ENCODE peak calls at places on chromosomes 16 and 17, in six cellular contexts. Y is tibial nerve, D is testis, J is transverse colon, T is uterus, H is adrenal gland. M is an unnamed sample.
A peak's percentile ranks its signal among the peaks of the same experiment; 100 is the strongest.

GRCh38 chr17:80195141-80195540 is 25.0 kb downstream of the SGSH start:
- DNase-seq in T (no peak), D (no peak), H (no peak), Y (no peak), J (no peak), M (no peak)

GRCh38 chr17:7138800-7139381 is 24.3 kb upstream of the ASGR2 start:
- DNase-seq in D (no peak), T (no peak), H (no peak), J (no peak), Y (no peak), M (no peak)

GRCh38 chr17:40124279-40125141 is 2.7 kb downstream of the MSL1 start:
- DNase-seq in Y (peak; percentile 23), J (no peak), D (no peak), T (no peak), H (no peak), M (no peak)

GRCh38 chr17:45930420-45930951 is 36.1 kb downstream of the MAPT start:
- DNase-seq in T (no peak), H (no peak), Y (no peak), D (no peak), J (no peak), M (no peak)

GRCh38 chr17:10177921-10178788 is 20.3 kb downstream of the GAS7 start:
- DNase-seq in T (no peak), H (no peak), Y (no peak), J (no peak), D (no peak), M (no peak)

GRCh38 chr17:36545093-36545464 is 360 bp downstream of the GGNBP2 start:
- DNase-seq in J (no peak), H (no peak), T (no peak), D (no peak), Y (no peak), M (no peak)

GRCh38 chr17:79411419-79411818 is 199.4 kb downstream of the RBFOX3 start:
- DNase-seq in J (no peak), T (no peak), Y (no peak), D (no peak), H (no peak), M (no peak)

GRCh38 chr16:54928421-54929089 is 2.1 kb upstream of the IRX5 start:
- DNase-seq in J (no peak), H (peak; percentile 71), D (peak; percentile 62), T (peak; percentile 55), Y (no peak), M (peak; percentile 35)

GRCh38 chr16:81717662-81718189 is 61.4 kb upstream of the PLCG2 start:
- DNase-seq in T (no peak), Y (no peak), H (no peak), J (no peak), D (no peak), M (no peak)

GRCh38 chr16:47574091-47575054 is 113.2 kb downstream of the PHKB start:
- DNase-seq in T (no peak), J (no peak), H (no peak), D (no peak), Y (no peak), M (no peak)

GRCh38 chr17:13086142-13086769 is 68.4 kb upstream of the ELAC2 start:
- DNase-seq in J (no peak), T (no peak), D (no peak), H (no peak), Y (no peak), M (no peak)

GRCh38 chr16:74603848-74604247 is 3.1 kb downstream of the GLG1 start:
- DNase-seq in D (no peak), T (no peak), H (no peak), Y (no peak), J (no peak), M (no peak)

GRCh38 chr16:22007509-22008214 is at the start of gene MOSMO:
- DNase-seq in H (peak; percentile 73), J (peak; percentile 79), T (peak; percentile 59), Y (peak; percentile 56), D (peak; percentile 82), M (peak; percentile 80)

GRCh38 chr16:60674241-60674640 is 1362.0 kb downstream of the CDH8 start:
- DNase-seq in T (no peak), J (no peak), H (no peak), D (no peak), Y (no peak), M (no peak)

GRCh38 chr17:63774141-63774981 is at the start of gene DDX42:
- DNase-seq in D (peak; percentile 48), H (peak; percentile 94), T (peak; percentile 39), J (peak; percentile 94), Y (no peak), M (peak; percentile 64)

GRCh38 chr16:71297252-71297651 is 8.1 kb upstream of the CMTR2 start:
- DNase-seq in T (no peak), D (no peak), Y (no peak), H (no peak), J (no peak), M (peak; percentile 18)

GRCh38 chr16:50050802-50051201 is 15.0 kb upstream of the HEATR3 start:
- DNase-seq in J (no peak), T (no peak), H (no peak), Y (no peak), D (no peak), M (no peak)

GRCh38 chr16:55302635-55303034 is 21.4 kb upstream of the IRX6 start:
- DNase-seq in H (no peak), T (no peak), J (no peak), D (no peak), Y (no peak), M (no peak)

GRCh38 chr17:75151893-75152292 is 2.4 kb downstream of the JPT1 start:
- DNase-seq in H (no peak), D (no peak), Y (no peak), J (no peak), T (no peak), M (no peak)

GRCh38 chr17:77528516-77529327 is 388.0 kb downstream of the SEC14L1 start:
- DNase-seq in H (no peak), Y (no peak), J (no peak), T (no peak), D (no peak), M (no peak)

GRCh38 chr16:66359811-66360608 is 6.5 kb upstream of the CDH5 start:
- DNase-seq in D (no peak), J (no peak), H (peak; percentile 34), Y (no peak), T (peak; percentile 54), M (no peak)

GRCh38 chr16:4882633-4883285 is 35.5 kb downstream of the UBN1 start:
- DNase-seq in D (peak; percentile 36), H (peak; percentile 50), Y (peak; percentile 23), J (no peak), T (no peak), M (peak; percentile 37)

GRCh38 chr17:57877803-57878202 is 28.0 kb upstream of the MRPS23 start:
- DNase-seq in H (no peak), D (no peak), T (no peak), Y (no peak), J (no peak), M (no peak)
- H3K4me1 ChIP-seq in H (peaks cover 29% of the 10 kb centered on the region), D (peaks cover 30% of the 10 kb centered on the region), T (peaks cover 44% of the 10 kb centered on the region), Y (peaks cover 94% of the 10 kb centered on the region), J (peaks cover 61% of the 10 kb centered on the region), M (peaks cover 63% of the 10 kb centered on the region)

GRCh38 chr17:28887871-28888471 is 9.6 kb downstream of the FLOT2 start:
- DNase-seq in J (no peak), D (no peak), T (no peak), Y (no peak), H (no peak), M (no peak)
- TF ChIP-seq POLR2A in J (no peak), D (no peak), T (no peak), Y (no peak), H (no peak), M (no peak)

DNA sequence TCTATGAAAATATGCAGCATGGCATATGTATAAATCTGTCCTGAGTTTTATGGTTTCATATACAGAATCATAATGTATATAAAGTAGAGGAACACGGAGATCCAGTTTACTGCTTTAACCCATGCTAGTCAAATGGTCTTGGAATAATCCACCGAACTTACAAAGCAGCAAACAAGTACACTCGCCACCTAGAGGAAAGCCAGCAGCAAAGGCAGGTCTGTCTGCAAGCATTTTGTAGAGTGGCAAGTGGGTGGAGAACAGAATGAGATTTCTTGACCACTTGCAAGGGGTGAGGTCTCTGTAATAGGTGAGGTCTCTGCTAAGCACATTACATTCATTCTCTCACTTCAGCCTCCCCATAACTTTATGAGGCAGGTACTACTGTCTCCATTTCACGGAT is 308.3 kb downstream of the CA10 start:
- DNase-seq in Y (no peak), H (no peak), D (no peak), J (no peak), T (no peak), M (no peak)
- H3K4me1 ChIP-seq in Y (no peaks in the 10 kb centered on the region), H (no peaks in the 10 kb centered on the region), D (no peaks in the 10 kb centered on the region), J (no peaks in the 10 kb centered on the region), T (no peaks in the 10 kb centered on the region), M (no peaks in the 10 kb centered on the region)

GRCh38 chr17:48626202-48626469 is at the start of gene HOXB9:
- DNase-seq in T (no peak), Y (no peak), J (no peak), D (no peak), H (no peak), M (no peak)

GRCh38 chr17:48627625-48628510 is 1.7 kb upstream of the HOXB9 start:
- DNase-seq in J (peak; percentile 19), D (no peak), H (no peak), Y (no peak), T (no peak), M (no peak)

GRCh38 chr17:48625502-48626201 is 506 bp downstream of the HOXB9 start:
- DNase-seq in D (no peak), Y (no peak), H (no peak), T (peak; percentile 52), J (peak; percentile 89), M (no peak)

GRCh38 chr17:48627242-48627597 is 1.1 kb upstream of the HOXB9 start:
- DNase-seq in D (no peak), J (peak; percentile 7), T (no peak), Y (no peak), H (no peak), M (no peak)

GRCh38 chr17:48626470-48627241 is 498 bp upstream of the HOXB9 start:
- DNase-seq in Y (no peak), J (peak; percentile 80), D (no peak), H (no peak), T (no peak), M (no peak)
- TF ChIP-seq POLR2A in Y (no peak), J (peak; percentile 43), D (no peak), H (no peak), T (no peak), M (no peak)

GRCh38 chr16:85463672-85464071 is 149.4 kb upstream of the GSE1 start:
- DNase-seq in T (no peak), H (no peak), D (no peak), Y (no peak), J (no peak), M (no peak)
- H3K4me1 ChIP-seq in T (peaks cover 49% of the 10 kb centered on the region), H (peaks cover 33% of the 10 kb centered on the region), D (peaks cover 71% of the 10 kb centered on the region), Y (peaks cover 52% of the 10 kb centered on the region), J (peaks cover 30% of the 10 kb centered on the region), M (peaks cover 45% of the 10 kb centered on the region)